ENCODE peak calls at places on chromosomes 16 and 17, in five cellular contexts. Q is sigmoid colon, M is AG04450, D is brain microvascular endothelial cell, N is OCI-LY7. K is an unnamed sample.

GRCh38 chr17:63405741-63406261 is 40.3 kb downstream of the CYB561 start:
- DNase-seq in M (peak; percentile 68), Q (no peak), D (peak; percentile 63), N (peak; percentile 78), K (peak; percentile 81)

GRCh38 chr16:15041260-15042011 is 14.4 kb downstream of the NTAN1 start:
- DNase-seq in M (no peak), D (peak; percentile 26), N (no peak), Q (peak; percentile 87), K (no peak)

GRCh38 chr17:6570731-6571465 is 14.5 kb upstream of the PITPNM3 start:
- DNase-seq in Q (no peak), N (no peak), M (no peak), D (no peak), K (no peak)

GRCh38 chr16:1414532-1415265 is at the start of gene UNKL:
- DNase-seq in D (peak; percentile 13), N (peak; percentile 84), Q (peak; percentile 89), M (peak; percentile 11), K (no peak)

GRCh38 chr17:13740692-13741091 is 139.0 kb upstream of the HS3ST3A1 start:
- DNase-seq in N (no peak), M (no peak), Q (no peak), D (no peak), K (no peak)

GRCh38 chr16:5512037-5512436 is 414.4 kb upstream of the EEF2KMT start:
- DNase-seq in D (no peak), Q (no peak), N (no peak), M (no peak), K (no peak)

GRCh38 chr17:73083432-73083831 is 9.1 kb downstream of the SLC39A11 start:
- DNase-seq in Q (no peak), M (no peak), N (no peak), D (no peak), K (no peak)

GRCh38 chr17:44722254-44722653 is 13.8 kb downstream of the DBF4B start:
- DNase-seq in N (no peak), Q (peak; percentile 6), M (no peak), D (no peak), K (no peak)

GRCh38 chr17:20263595-20263994 is 203.7 kb downstream of the LGALS9B start:
- DNase-seq in M (no peak), Q (no peak), D (peak; percentile 24), N (no peak), K (peak; percentile 90)

GRCh38 chr17:6753006-6753445 is 2.8 kb upstream of the XAF1 start:
- DNase-seq in N (peak; percentile 5), D (peak; percentile 85), M (peak; percentile 20), Q (peak; percentile 80), K (no peak)

GRCh38 chr17:17141860-17142552 is 64.1 kb downstream of the PLD6 start:
- DNase-seq in N (peak; percentile 48), Q (peak; percentile 78), D (peak; percentile 43), M (no peak), K (no peak)

GRCh38 chr17:28085766-28086165 is 43.3 kb downstream of the NLK start:
- DNase-seq in N (no peak), Q (no peak), M (no peak), D (no peak), K (peak; percentile 9)

GRCh38 chr16:1678500-1679098 is 520 bp downstream of the JPT2 start:
- DNase-seq in M (no peak), Q (no peak), D (peak; percentile 16), N (peak; percentile 33), K (no peak)

GRCh38 chr17:80065478-80066170 is 29.2 kb downstream of the CCDC40 start:
- DNase-seq in D (no peak), Q (no peak), N (no peak), M (no peak), K (no peak)

GRCh38 chr17:81515530-81516041 is 3.0 kb upstream of the ACTG1 start:
- DNase-seq in D (no peak), M (no peak), N (no peak), Q (peak; percentile 76), K (no peak)

GRCh38 chr16:48810803-48811453 is 200.9 kb upstream of the N4BP1 start:
- DNase-seq in D (no peak), M (no peak), N (no peak), Q (no peak), K (no peak)

GRCh38 chr17:32909787-32910369 is 18.1 kb upstream of the TMEM98 start:
- DNase-seq in N (peak; percentile 62), M (peak; percentile 66), Q (peak; percentile 79), D (peak; percentile 90), K (peak; percentile 74)

GRCh38 chr17:76548378-76549214 is 8.8 kb downstream of the PRCD start:
- DNase-seq in M (no peak), Q (no peak), D (no peak), N (no peak), K (no peak)

GRCh38 chr17:15999974-16000827 is 577 bp downstream of the TTC19 start:
- DNase-seq in Q (peak; percentile 75), N (peak; percentile 55), D (peak; percentile 20), M (no peak), K (no peak)

GRCh38 chr17:37752482-37752881 is 7.6 kb upstream of the HNF1B start:
- DNase-seq in Q (no peak), N (no peak), M (no peak), D (peak; percentile 67), K (peak; percentile 63)

GRCh38 chr17:77231076-77231871 is 90.5 kb downstream of the SEC14L1 start:
- DNase-seq in Q (no peak), N (no peak), M (no peak), D (no peak), K (no peak)

GRCh38 chr17:193841-194806 is 12.7 kb upstream of the DOC2B start:
- DNase-seq in D (no peak), Q (no peak), M (no peak), N (no peak), K (no peak)

DNA sequence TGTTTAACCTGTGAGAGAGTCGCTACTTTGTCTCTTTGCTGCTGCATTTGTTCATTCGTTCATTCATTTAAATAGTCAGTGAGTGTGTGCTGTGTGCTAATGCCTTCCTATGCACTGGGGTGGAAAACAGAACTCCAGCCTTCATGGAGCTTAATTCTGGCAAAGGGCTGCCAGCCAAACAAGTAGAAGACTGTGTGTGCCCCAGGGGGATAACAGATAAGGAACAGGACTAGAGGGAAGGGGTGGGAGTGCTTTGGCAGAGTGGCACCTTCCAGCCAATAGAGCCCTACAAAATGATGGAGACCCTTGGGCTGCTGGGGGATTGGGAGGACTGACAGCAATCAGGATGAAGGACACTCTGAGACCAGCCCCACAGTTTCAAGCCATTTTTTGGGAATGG is 222.5 kb downstream of the MSI2 start:
- DNase-seq in N (no peak), D (no peak), Q (no peak), M (no peak), K (no peak)
- H3K27ac ChIP-seq in N (no peak overlapping the region), D (no peak overlapping the region), Q (no peak overlapping the region), M (peak overlapping the region; percentile 0), K (no peak overlapping the region)

DNA sequence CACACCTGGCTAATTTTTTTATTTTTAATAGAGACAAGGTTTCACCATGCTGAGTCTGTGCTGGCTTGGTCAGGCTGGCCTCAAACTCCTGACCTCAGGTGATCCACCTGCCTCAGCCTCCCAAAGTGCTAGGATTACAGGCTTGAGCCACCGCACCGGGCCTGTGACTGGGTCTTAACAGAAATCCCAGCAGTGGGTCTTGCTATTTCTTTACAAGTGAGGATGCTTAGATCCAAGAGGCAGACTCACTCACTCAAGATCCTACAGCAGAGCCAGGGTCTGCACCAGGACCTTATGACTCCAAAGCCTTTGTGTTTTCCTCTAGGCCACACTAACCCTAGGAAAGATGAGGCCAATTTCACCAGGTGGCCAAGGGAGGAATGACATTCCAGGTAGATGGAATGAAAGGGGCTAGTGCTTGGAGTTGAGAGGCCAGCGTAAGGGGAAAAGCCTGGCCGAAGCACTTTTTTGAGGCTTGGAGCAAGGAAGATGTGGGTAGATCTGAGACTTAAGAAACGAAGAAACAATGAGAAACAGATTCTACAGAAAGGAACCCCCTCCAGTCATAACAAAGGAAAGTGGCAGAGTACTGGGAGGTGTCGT is 5.7 kb upstream of the STAT5A start:
- DNase-seq in N (no peak), D (no peak), Q (peak; percentile 10), M (no peak), K (no peak)
- TF ChIP-seq CTCF in N (no peak), D (no peak), Q (no peak), M (no peak), K (no peak)

DNA sequence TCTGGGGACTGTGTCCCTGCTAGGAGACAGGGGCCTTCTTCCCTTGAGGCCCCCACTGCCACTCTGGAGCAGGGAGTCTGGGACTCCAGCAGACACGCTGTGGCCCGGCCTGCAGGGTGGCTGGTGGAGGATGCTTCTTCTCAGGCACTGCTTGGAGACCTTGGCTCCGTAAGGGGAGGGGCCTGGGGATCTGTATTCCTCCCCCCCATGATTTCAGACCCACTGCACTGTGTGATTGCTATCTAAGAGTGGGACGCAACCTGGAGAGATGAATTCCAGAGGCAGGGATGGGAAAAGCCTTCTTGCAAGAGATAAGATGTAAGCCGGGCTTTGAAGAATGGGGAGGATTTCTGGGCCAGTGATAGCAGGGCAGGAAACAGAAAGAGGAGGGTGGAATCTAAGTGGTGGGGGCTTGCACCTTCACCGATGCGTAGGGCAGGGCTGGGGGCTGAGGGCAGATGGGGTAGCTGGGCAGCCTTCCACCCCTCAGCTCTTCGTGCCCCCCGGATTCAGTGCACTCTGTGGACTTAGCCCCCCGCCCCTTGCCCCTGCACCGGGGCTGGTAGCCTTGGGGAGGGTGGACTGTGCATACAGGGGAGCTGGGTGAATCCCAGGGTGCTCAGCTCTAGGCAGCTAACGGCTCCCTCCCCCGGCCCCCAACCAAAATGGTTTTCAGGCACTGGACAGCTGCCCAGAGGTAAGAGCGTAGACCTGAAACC is 5.2 kb upstream of the GSE1 start:
- DNase-seq in M (no peak), Q (no peak), D (no peak), N (peak; percentile 40), K (no peak)
- H3K27ac ChIP-seq in M (no peak overlapping the region), Q (no peak overlapping the region), D (no peak overlapping the region), N (peak overlapping the region; percentile 48), K (no peak overlapping the region)

GRCh38 chr17:50118828-50119218 is 11.1 kb downstream of the SAMD14 start:
- DNase-seq in Q (no peak), M (no peak), D (no peak), N (no peak), K (no peak)

GRCh38 chr17:50114849-50115357 is 15.1 kb downstream of the SAMD14 start:
- DNase-seq in D (peak; percentile 74), N (peak; percentile 80), Q (no peak), M (no peak), K (peak; percentile 63)

GRCh38 chr17:50115744-50116143 is 14.2 kb downstream of the SAMD14 start:
- DNase-seq in Q (no peak), N (no peak), D (no peak), M (no peak), K (no peak)

GRCh38 chr17:50118076-50118827 is 11.7 kb downstream of the SAMD14 start:
- DNase-seq in N (no peak), M (no peak), D (no peak), Q (no peak), K (no peak)

DNA sequence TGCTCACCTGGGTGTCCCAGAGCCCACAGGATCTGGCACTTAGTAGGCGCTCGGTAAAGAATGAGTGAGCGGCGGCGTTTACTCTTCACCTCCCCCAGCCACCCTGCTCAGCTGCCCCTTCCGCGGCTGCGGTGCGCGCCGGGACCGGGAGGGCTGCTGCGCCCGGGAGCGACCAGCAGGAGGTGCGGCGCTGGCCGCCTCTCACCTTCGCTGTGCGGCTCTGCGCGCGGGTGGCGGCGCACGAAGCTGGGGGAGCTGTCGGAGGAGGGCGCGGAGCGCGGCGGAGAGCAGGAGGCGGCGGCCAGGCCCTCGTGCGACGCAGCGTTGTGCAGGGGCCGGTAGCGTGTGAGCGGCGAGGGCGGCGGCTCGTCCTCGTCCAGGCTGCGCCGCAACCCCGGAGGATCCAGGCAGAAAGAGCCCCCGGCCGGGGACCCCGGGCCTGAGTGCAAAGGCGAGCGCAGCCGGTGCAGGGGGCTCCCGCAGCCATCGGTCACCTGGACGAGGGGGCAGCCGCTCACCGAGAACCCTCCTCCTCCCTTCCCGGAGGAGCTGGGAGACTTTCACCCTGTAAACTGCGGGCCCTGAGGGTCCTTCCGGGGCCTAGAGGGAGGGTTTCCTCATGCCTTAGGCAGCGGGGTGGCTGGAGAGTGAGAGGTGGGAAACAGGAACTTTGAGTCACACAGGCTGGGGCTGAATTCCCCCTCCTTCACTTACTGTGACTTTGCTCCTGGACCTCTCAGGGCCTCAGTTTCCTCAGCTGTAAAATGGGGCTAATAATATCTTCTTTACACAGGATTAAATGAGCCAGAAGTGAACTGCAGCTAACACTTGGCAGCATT is 12.5 kb downstream of the SAMD14 start:
- DNase-seq in D (no peak), N (peak; percentile 38), M (no peak), Q (no peak), K (no peak)
- TF ChIP-seq CTCF in D (peak; percentile 49), N (peak; percentile 57), M (peak; percentile 58), Q (peak; percentile 66), K (peak; percentile 84)

K was measured in foreskin keratinocyte.